ENCODE peak calls at places on chromosomes 2 and 18, in ten cellular contexts. S is neural crest cell; I is osteocyte; H is activated T-helper 1 cell treated with anti-CD3 and anti-CD28 coated beads, Interleukin-12 subunit alpha, Interleukin-12 subunit beta, Interleukin-2, Interleukin-4 antibody, amounts not matched to agents 30 ng/mL and 10 ng/mL and 1 ng/mL, durations not matched to agents 14 hours and 24 hours and 36 hours; W is activated CD4-positive, alpha-beta T cell treated with anti-CD3 and anti-CD28 coated beads, Interleukin-2, amount 50 U/mL, for 24 hours; Q is iris pigment epithelial cell; T is activated naive CD4-positive, alpha-beta T cell treated with anti-CD3 and anti-CD28 coated beads, Interleukin-2, amount 50 U/mL, for 16 hours; O is T follicular helper cell; B is activated CD8-positive, alpha-beta memory T cell treated with anti-CD3 and anti-CD28 coated beads for 24 hours; U is type B pancreatic cell. X is an unnamed sample.

GRCh38 chr2:75221872-75222271 is 22.6 kb upstream of the TACR1 start:
- DNase-seq in S (no peak), I (no peak), H (no peak), W (no peak), Q (peak; percentile 66), T (no peak), O (no peak), B (no peak), U (no peak), X (no peak)

GRCh38 chr18:75161629-75162028 is 47.3 kb downstream of the PTGR3 start:
- DNase-seq in S (no peak), I (peak; percentile 56), H (no peak), W (no peak), Q (no peak), T (no peak), O (no peak), B (no peak), U (no peak), X (no peak)

GRCh38 chr2:27407798-27408491 is 1.4 kb downstream of the PPM1G start:
- DNase-seq in S (peak; percentile 29), I (no peak), H (no peak), W (no peak), Q (peak; percentile 58), T (no peak), O (no peak), B (no peak), U (no peak), X (no peak)

GRCh38 chr18:48629730-48630324 is 91.0 kb downstream of the CTIF start:
- DNase-seq in S (no peak), I (peak; percentile 89), H (no peak), W (no peak), Q (peak; percentile 95), T (no peak), O (no peak), B (no peak), U (no peak), X (no peak)

GRCh38 chr2:68157402-68158133 is at the start of gene PNO1:
- DNase-seq in S (peak; percentile 95), I (peak; percentile 97), H (peak; percentile 96), W (peak; percentile 97), Q (peak; percentile 95), T (peak; percentile 97), O (peak; percentile 97), B (peak; percentile 99), U (peak; percentile 95), X (peak; percentile 84)

GRCh38 chr2:58890865-58891525 is 649.9 kb upstream of the FANCL start:
- DNase-seq in S (no peak), I (no peak), H (no peak), W (no peak), Q (no peak), T (no peak), O (no peak), B (no peak), U (no peak), X (no peak)

GRCh38 chr2:134911386-134911785 is 7.2 kb upstream of the CCNT2 start:
- DNase-seq in S (no peak), I (no peak), H (no peak), W (no peak), Q (no peak), T (no peak), O (no peak), B (no peak), U (no peak), X (no peak)

GRCh38 chr2:232668805-232669444 is 28.2 kb upstream of the GIGYF2 start:
- DNase-seq in S (peak; percentile 9), I (no peak), H (no peak), W (no peak), Q (peak; percentile 34), T (no peak), O (no peak), B (no peak), U (no peak), X (no peak)

GRCh38 chr2:102592601-102593000 is 26.8 kb upstream of the SLC9A2 start:
- DNase-seq in S (peak; percentile 11), I (no peak), H (no peak), W (no peak), Q (peak; percentile 16), T (no peak), O (no peak), B (no peak), U (no peak), X (no peak)

GRCh38 chr2:127700527-127701192 is 637 bp upstream of the SFT2D3 start:
- DNase-seq in S (no peak), I (no peak), H (no peak), W (no peak), Q (no peak), T (no peak), O (no peak), B (no peak), U (no peak), X (peak; percentile 70)

GRCh38 chr2:240991378-240992263 is 6.8 kb upstream of the SNED1 start:
- DNase-seq in S (no peak), I (no peak), H (no peak), W (no peak), Q (peak; percentile 85), T (no peak), O (no peak), B (no peak), U (peak; percentile 67), X (no peak)

GRCh38 chr18:45559258-45559657 is 56.0 kb upstream of the SLC14A2 start:
- DNase-seq in S (no peak), I (no peak), H (no peak), W (no peak), Q (no peak), T (no peak), O (no peak), B (no peak), U (no peak), X (no peak)

GRCh38 chr2:186339716-186340115 is 146.3 kb upstream of the ZC3H15 start:
- DNase-seq in S (no peak), I (no peak), H (no peak), W (no peak), Q (peak; percentile 60), T (no peak), O (no peak), B (no peak), U (no peak), X (no peak)

GRCh38 chr2:168614291-168615018 is 158.4 kb downstream of the CERS6 start:
- DNase-seq in S (no peak), I (no peak), H (no peak), W (no peak), Q (no peak), T (no peak), O (no peak), B (no peak), U (no peak), X (no peak)

GRCh38 chr2:224754129-224754528 is 38.0 kb upstream of the CCDC195 start:
- DNase-seq in S (no peak), I (no peak), H (no peak), W (no peak), Q (peak; percentile 10), T (no peak), O (no peak), B (no peak), U (no peak), X (no peak)

GRCh38 chr2:55099878-55100820 is 49.9 kb upstream of the RTN4 start:
- DNase-seq in S (no peak), I (peak; percentile 36), H (no peak), W (no peak), Q (peak; percentile 81), T (no peak), O (no peak), B (no peak), U (no peak), X (no peak)

GRCh38 chr18:70422061-70422965 is 133.5 kb downstream of the SOCS6 start:
- DNase-seq in S (no peak), I (no peak), H (no peak), W (no peak), Q (peak; percentile 98), T (no peak), O (no peak), B (no peak), U (no peak), X (no peak)

GRCh38 chr18:71077451-71077850 is 788.6 kb downstream of the SOCS6 start:
- DNase-seq in S (no peak), I (no peak), H (no peak), W (no peak), Q (no peak), T (no peak), O (no peak), B (no peak), U (no peak), X (no peak)